ENCODE peak calls at places on chromosomes 2 and 18, in ten cellular contexts. One of them, this sample, is unnamed.
A peak's percentile ranks its signal among the peaks of the same experiment; 100 is the strongest.

GRCh38 chr2:11680901-11681721 is 11.1 kb upstream of the NTSR2 start:
- DNase-seq in CD4-positive, CD25-positive, alpha-beta regulatory T cell: no peak
- DNase-seq in omental fat pad: no peak
- DNase-seq in stimulated activated CD4-positive, alpha-beta T cell treated with anti-CD3 and anti-CD28 coated beads, Interleukin-2, amount 100 ng/mL, for 48 hours: no peak
- DNase-seq in NCI-H460: no peak
- DNase-seq in ecto neural progenitor cell: no peak
- DNase-seq in left cardiac atrium: no peak
- DNase-seq in activated CD8-positive, alpha-beta memory T cell treated with anti-CD3 and anti-CD28 coated beads, Interleukin-2, amount 10 ng/mL, durations not matched to agents 7 days and 5 days: no peak
- DNase-seq in foreskin fibroblast: no peak
- DNase-seq in retinal pigment epithelial cell: no peak
- DNase-seq in this sample: no peak

GRCh38 chr2:108184421-108184820 is 55.3 kb upstream of the SULT1C3 start:
- DNase-seq in foreskin fibroblast: peak; percentile 1
- DNase-seq in left cardiac atrium: no peak
- DNase-seq in omental fat pad: no peak
- DNase-seq in stimulated activated CD4-positive, alpha-beta T cell treated with anti-CD3 and anti-CD28 coated beads, Interleukin-2, amount 100 ng/mL, for 48 hours: no peak
- DNase-seq in retinal pigment epithelial cell: no peak
- DNase-seq in ecto neural progenitor cell: no peak
- DNase-seq in CD4-positive, CD25-positive, alpha-beta regulatory T cell: no peak
- DNase-seq in NCI-H460: peak; percentile 36
- DNase-seq in activated CD8-positive, alpha-beta memory T cell treated with anti-CD3 and anti-CD28 coated beads, Interleukin-2, amount 10 ng/mL, durations not matched to agents 7 days and 5 days: no peak
- DNase-seq in this sample: peak; percentile 69

GRCh38 chr2:109141727-109142283 is 12.8 kb downstream of the SH3RF3 start:
- DNase-seq in ecto neural progenitor cell: no peak
- DNase-seq in omental fat pad: no peak
- DNase-seq in left cardiac atrium: no peak
- DNase-seq in CD4-positive, CD25-positive, alpha-beta regulatory T cell: no peak
- DNase-seq in NCI-H460: no peak
- DNase-seq in stimulated activated CD4-positive, alpha-beta T cell treated with anti-CD3 and anti-CD28 coated beads, Interleukin-2, amount 100 ng/mL, for 48 hours: no peak
- DNase-seq in foreskin fibroblast: no peak
- DNase-seq in activated CD8-positive, alpha-beta memory T cell treated with anti-CD3 and anti-CD28 coated beads, Interleukin-2, amount 10 ng/mL, durations not matched to agents 7 days and 5 days: no peak
- DNase-seq in retinal pigment epithelial cell: no peak
- DNase-seq in this sample: no peak

GRCh38 chr2:43576983-43577892 is 18.6 kb downstream of the THADA start:
- DNase-seq in retinal pigment epithelial cell: no peak
- DNase-seq in stimulated activated CD4-positive, alpha-beta T cell treated with anti-CD3 and anti-CD28 coated beads, Interleukin-2, amount 100 ng/mL, for 48 hours: no peak
- DNase-seq in foreskin fibroblast: peak; percentile 79
- DNase-seq in CD4-positive, CD25-positive, alpha-beta regulatory T cell: peak; percentile 62
- DNase-seq in activated CD8-positive, alpha-beta memory T cell treated with anti-CD3 and anti-CD28 coated beads, Interleukin-2, amount 10 ng/mL, durations not matched to agents 7 days and 5 days: no peak
- DNase-seq in NCI-H460: peak; percentile 61
- DNase-seq in left cardiac atrium: no peak
- DNase-seq in ecto neural progenitor cell: no peak
- DNase-seq in omental fat pad: no peak
- DNase-seq in this sample: peak; percentile 77

GRCh38 chr2:96146881-96147592 is 1.8 kb upstream of the DUSP2 start:
- DNase-seq in omental fat pad: no peak
- DNase-seq in retinal pigment epithelial cell: peak; percentile 35
- DNase-seq in NCI-H460: no peak
- DNase-seq in stimulated activated CD4-positive, alpha-beta T cell treated with anti-CD3 and anti-CD28 coated beads, Interleukin-2, amount 100 ng/mL, for 48 hours: no peak
- DNase-seq in left cardiac atrium: no peak
- DNase-seq in activated CD8-positive, alpha-beta memory T cell treated with anti-CD3 and anti-CD28 coated beads, Interleukin-2, amount 10 ng/mL, durations not matched to agents 7 days and 5 days: no peak
- DNase-seq in ecto neural progenitor cell: no peak
- DNase-seq in foreskin fibroblast: no peak
- DNase-seq in CD4-positive, CD25-positive, alpha-beta regulatory T cell: no peak
- DNase-seq in this sample: no peak

GRCh38 chr2:55357164-55357563 is 62.5 kb downstream of the CCDC88A start:
- DNase-seq in CD4-positive, CD25-positive, alpha-beta regulatory T cell: no peak
- DNase-seq in ecto neural progenitor cell: no peak
- DNase-seq in left cardiac atrium: no peak
- DNase-seq in activated CD8-positive, alpha-beta memory T cell treated with anti-CD3 and anti-CD28 coated beads, Interleukin-2, amount 10 ng/mL, durations not matched to agents 7 days and 5 days: no peak
- DNase-seq in NCI-H460: no peak
- DNase-seq in foreskin fibroblast: no peak
- DNase-seq in retinal pigment epithelial cell: no peak
- DNase-seq in stimulated activated CD4-positive, alpha-beta T cell treated with anti-CD3 and anti-CD28 coated beads, Interleukin-2, amount 100 ng/mL, for 48 hours: no peak
- DNase-seq in omental fat pad: no peak
- DNase-seq in this sample: no peak

GRCh38 chr2:219299372-219299760 is 9.8 kb downstream of the PTPRN start:
- DNase-seq in retinal pigment epithelial cell: no peak
- DNase-seq in NCI-H460: no peak
- DNase-seq in stimulated activated CD4-positive, alpha-beta T cell treated with anti-CD3 and anti-CD28 coated beads, Interleukin-2, amount 100 ng/mL, for 48 hours: no peak
- DNase-seq in ecto neural progenitor cell: no peak
- DNase-seq in activated CD8-positive, alpha-beta memory T cell treated with anti-CD3 and anti-CD28 coated beads, Interleukin-2, amount 10 ng/mL, durations not matched to agents 7 days and 5 days: no peak
- DNase-seq in foreskin fibroblast: no peak
- DNase-seq in left cardiac atrium: no peak
- DNase-seq in omental fat pad: no peak
- DNase-seq in CD4-positive, CD25-positive, alpha-beta regulatory T cell: no peak
- DNase-seq in this sample: no peak

GRCh38 chr2:200496696-200497095 is 13.2 kb downstream of the KCTD18 start:
- DNase-seq in NCI-H460: no peak
- DNase-seq in ecto neural progenitor cell: no peak
- DNase-seq in activated CD8-positive, alpha-beta memory T cell treated with anti-CD3 and anti-CD28 coated beads, Interleukin-2, amount 10 ng/mL, durations not matched to agents 7 days and 5 days: no peak
- DNase-seq in left cardiac atrium: no peak
- DNase-seq in omental fat pad: no peak
- DNase-seq in retinal pigment epithelial cell: no peak
- DNase-seq in foreskin fibroblast: no peak
- DNase-seq in CD4-positive, CD25-positive, alpha-beta regulatory T cell: no peak
- DNase-seq in stimulated activated CD4-positive, alpha-beta T cell treated with anti-CD3 and anti-CD28 coated beads, Interleukin-2, amount 100 ng/mL, for 48 hours: no peak
- DNase-seq in this sample: no peak

GRCh38 chr18:10488022-10488421 is 33.6 kb downstream of the APCDD1 start:
- DNase-seq in CD4-positive, CD25-positive, alpha-beta regulatory T cell: no peak
- DNase-seq in NCI-H460: no peak
- DNase-seq in omental fat pad: no peak
- DNase-seq in stimulated activated CD4-positive, alpha-beta T cell treated with anti-CD3 and anti-CD28 coated beads, Interleukin-2, amount 100 ng/mL, for 48 hours: no peak
- DNase-seq in left cardiac atrium: no peak
- DNase-seq in activated CD8-positive, alpha-beta memory T cell treated with anti-CD3 and anti-CD28 coated beads, Interleukin-2, amount 10 ng/mL, durations not matched to agents 7 days and 5 days: no peak
- DNase-seq in retinal pigment epithelial cell: no peak
- DNase-seq in ecto neural progenitor cell: no peak
- DNase-seq in foreskin fibroblast: peak; percentile 83
- DNase-seq in this sample: no peak

GRCh38 chr2:9473308-9473984 is 905 bp upstream of the IAH1 start:
- DNase-seq in retinal pigment epithelial cell: no peak
- DNase-seq in stimulated activated CD4-positive, alpha-beta T cell treated with anti-CD3 and anti-CD28 coated beads, Interleukin-2, amount 100 ng/mL, for 48 hours: no peak
- DNase-seq in left cardiac atrium: no peak
- DNase-seq in omental fat pad: no peak
- DNase-seq in foreskin fibroblast: no peak
- DNase-seq in activated CD8-positive, alpha-beta memory T cell treated with anti-CD3 and anti-CD28 coated beads, Interleukin-2, amount 10 ng/mL, durations not matched to agents 7 days and 5 days: peak; percentile 54
- DNase-seq in ecto neural progenitor cell: peak; percentile 69
- DNase-seq in CD4-positive, CD25-positive, alpha-beta regulatory T cell: no peak
- DNase-seq in NCI-H460: no peak
- DNase-seq in this sample: no peak

GRCh38 chr2:216242365-216242764 is 129.9 kb downstream of the MARCHF4 start:
- DNase-seq in ecto neural progenitor cell: no peak
- DNase-seq in left cardiac atrium: no peak
- DNase-seq in activated CD8-positive, alpha-beta memory T cell treated with anti-CD3 and anti-CD28 coated beads, Interleukin-2, amount 10 ng/mL, durations not matched to agents 7 days and 5 days: no peak
- DNase-seq in omental fat pad: no peak
- DNase-seq in retinal pigment epithelial cell: no peak
- DNase-seq in NCI-H460: no peak
- DNase-seq in stimulated activated CD4-positive, alpha-beta T cell treated with anti-CD3 and anti-CD28 coated beads, Interleukin-2, amount 100 ng/mL, for 48 hours: no peak
- DNase-seq in foreskin fibroblast: no peak
- DNase-seq in CD4-positive, CD25-positive, alpha-beta regulatory T cell: no peak
- DNase-seq in this sample: no peak

GRCh38 chr2:12769492-12770105 is 52.9 kb downstream of the TRIB2 start:
- DNase-seq in CD4-positive, CD25-positive, alpha-beta regulatory T cell: no peak
- DNase-seq in ecto neural progenitor cell: no peak
- DNase-seq in stimulated activated CD4-positive, alpha-beta T cell treated with anti-CD3 and anti-CD28 coated beads, Interleukin-2, amount 100 ng/mL, for 48 hours: no peak
- DNase-seq in omental fat pad: no peak
- DNase-seq in activated CD8-positive, alpha-beta memory T cell treated with anti-CD3 and anti-CD28 coated beads, Interleukin-2, amount 10 ng/mL, durations not matched to agents 7 days and 5 days: no peak
- DNase-seq in left cardiac atrium: peak; percentile 79
- DNase-seq in NCI-H460: no peak
- DNase-seq in foreskin fibroblast: peak; percentile 50
- DNase-seq in retinal pigment epithelial cell: no peak
- DNase-seq in this sample: no peak

GRCh38 chr18:26103579-26103978 is 13.2 kb upstream of the SS18 start:
- DNase-seq in foreskin fibroblast: no peak
- DNase-seq in left cardiac atrium: no peak
- DNase-seq in ecto neural progenitor cell: no peak
- DNase-seq in retinal pigment epithelial cell: no peak
- DNase-seq in stimulated activated CD4-positive, alpha-beta T cell treated with anti-CD3 and anti-CD28 coated beads, Interleukin-2, amount 100 ng/mL, for 48 hours: peak; percentile 36
- DNase-seq in NCI-H460: no peak
- DNase-seq in omental fat pad: no peak
- DNase-seq in CD4-positive, CD25-positive, alpha-beta regulatory T cell: peak; percentile 14
- DNase-seq in activated CD8-positive, alpha-beta memory T cell treated with anti-CD3 and anti-CD28 coated beads, Interleukin-2, amount 10 ng/mL, durations not matched to agents 7 days and 5 days: peak; percentile 45
- DNase-seq in this sample: peak; percentile 65

GRCh38 chr2:8663997-8664396 is 17.9 kb upstream of the ID2 start:
- DNase-seq in NCI-H460: no peak
- DNase-seq in foreskin fibroblast: no peak
- DNase-seq in ecto neural progenitor cell: no peak
- DNase-seq in omental fat pad: no peak
- DNase-seq in retinal pigment epithelial cell: no peak
- DNase-seq in CD4-positive, CD25-positive, alpha-beta regulatory T cell: no peak
- DNase-seq in stimulated activated CD4-positive, alpha-beta T cell treated with anti-CD3 and anti-CD28 coated beads, Interleukin-2, amount 100 ng/mL, for 48 hours: no peak
- DNase-seq in activated CD8-positive, alpha-beta memory T cell treated with anti-CD3 and anti-CD28 coated beads, Interleukin-2, amount 10 ng/mL, durations not matched to agents 7 days and 5 days: no peak
- DNase-seq in left cardiac atrium: no peak
- DNase-seq in this sample: no peak

GRCh38 chr2:207951734-207952480 is 73.4 kb downstream of the PLEKHM3 start:
- DNase-seq in left cardiac atrium: no peak
- DNase-seq in NCI-H460: no peak
- DNase-seq in omental fat pad: no peak
- DNase-seq in foreskin fibroblast: no peak
- DNase-seq in retinal pigment epithelial cell: no peak
- DNase-seq in CD4-positive, CD25-positive, alpha-beta regulatory T cell: no peak
- DNase-seq in ecto neural progenitor cell: no peak
- DNase-seq in activated CD8-positive, alpha-beta memory T cell treated with anti-CD3 and anti-CD28 coated beads, Interleukin-2, amount 10 ng/mL, durations not matched to agents 7 days and 5 days: no peak
- DNase-seq in stimulated activated CD4-positive, alpha-beta T cell treated with anti-CD3 and anti-CD28 coated beads, Interleukin-2, amount 100 ng/mL, for 48 hours: no peak
- DNase-seq in this sample: no peak

GRCh38 chr2:70923378-70924015 is 12.2 kb upstream of the ATP6V1B1 start:
- DNase-seq in NCI-H460: no peak
- DNase-seq in omental fat pad: no peak
- DNase-seq in stimulated activated CD4-positive, alpha-beta T cell treated with anti-CD3 and anti-CD28 coated beads, Interleukin-2, amount 100 ng/mL, for 48 hours: no peak
- DNase-seq in activated CD8-positive, alpha-beta memory T cell treated with anti-CD3 and anti-CD28 coated beads, Interleukin-2, amount 10 ng/mL, durations not matched to agents 7 days and 5 days: no peak
- DNase-seq in ecto neural progenitor cell: peak; percentile 50
- DNase-seq in CD4-positive, CD25-positive, alpha-beta regulatory T cell: no peak
- DNase-seq in retinal pigment epithelial cell: no peak
- DNase-seq in foreskin fibroblast: no peak
- DNase-seq in left cardiac atrium: no peak
- DNase-seq in this sample: peak; percentile 48

GRCh38 chr2:216034065-216034464 is 20.7 kb upstream of the MREG start:
- DNase-seq in stimulated activated CD4-positive, alpha-beta T cell treated with anti-CD3 and anti-CD28 coated beads, Interleukin-2, amount 100 ng/mL, for 48 hours: peak; percentile 88
- DNase-seq in omental fat pad: peak; percentile 64
- DNase-seq in foreskin fibroblast: peak; percentile 79
- DNase-seq in NCI-H460: peak; percentile 48
- DNase-seq in ecto neural progenitor cell: peak; percentile 80
- DNase-seq in left cardiac atrium: peak; percentile 49
- DNase-seq in retinal pigment epithelial cell: no peak
- DNase-seq in activated CD8-positive, alpha-beta memory T cell treated with anti-CD3 and anti-CD28 coated beads, Interleukin-2, amount 10 ng/mL, durations not matched to agents 7 days and 5 days: peak; percentile 88
- DNase-seq in CD4-positive, CD25-positive, alpha-beta regulatory T cell: peak; percentile 74
- DNase-seq in this sample: peak; percentile 80

GRCh38 chr18:59379772-59380530 is 20.9 kb upstream of the LMAN1 start:
- DNase-seq in ecto neural progenitor cell: no peak
- DNase-seq in activated CD8-positive, alpha-beta memory T cell treated with anti-CD3 and anti-CD28 coated beads, Interleukin-2, amount 10 ng/mL, durations not matched to agents 7 days and 5 days: no peak
- DNase-seq in foreskin fibroblast: peak; percentile 67
- DNase-seq in NCI-H460: no peak
- DNase-seq in omental fat pad: no peak
- DNase-seq in left cardiac atrium: no peak
- DNase-seq in retinal pigment epithelial cell: no peak
- DNase-seq in stimulated activated CD4-positive, alpha-beta T cell treated with anti-CD3 and anti-CD28 coated beads, Interleukin-2, amount 100 ng/mL, for 48 hours: no peak
- DNase-seq in CD4-positive, CD25-positive, alpha-beta regulatory T cell: no peak
- DNase-seq in this sample: no peak

GRCh38 chr2:195595825-195596224 is 61.2 kb upstream of the SLC39A10 start:
- DNase-seq in omental fat pad: no peak
- DNase-seq in stimulated activated CD4-positive, alpha-beta T cell treated with anti-CD3 and anti-CD28 coated beads, Interleukin-2, amount 100 ng/mL, for 48 hours: no peak
- DNase-seq in CD4-positive, CD25-positive, alpha-beta regulatory T cell: no peak
- DNase-seq in NCI-H460: no peak
- DNase-seq in left cardiac atrium: no peak
- DNase-seq in ecto neural progenitor cell: no peak
- DNase-seq in foreskin fibroblast: no peak
- DNase-seq in retinal pigment epithelial cell: no peak
- DNase-seq in activated CD8-positive, alpha-beta memory T cell treated with anti-CD3 and anti-CD28 coated beads, Interleukin-2, amount 10 ng/mL, durations not matched to agents 7 days and 5 days: no peak
- DNase-seq in this sample: no peak

GRCh38 chr2:113157897-113158753 is 15.6 kb upstream of the PSD4 start:
- DNase-seq in omental fat pad: no peak
- DNase-seq in left cardiac atrium: no peak
- DNase-seq in retinal pigment epithelial cell: no peak
- DNase-seq in NCI-H460: peak; percentile 47
- DNase-seq in stimulated activated CD4-positive, alpha-beta T cell treated with anti-CD3 and anti-CD28 coated beads, Interleukin-2, amount 100 ng/mL, for 48 hours: no peak
- DNase-seq in foreskin fibroblast: peak; percentile 65
- DNase-seq in CD4-positive, CD25-positive, alpha-beta regulatory T cell: no peak
- DNase-seq in activated CD8-positive, alpha-beta memory T cell treated with anti-CD3 and anti-CD28 coated beads, Interleukin-2, amount 10 ng/mL, durations not matched to agents 7 days and 5 days: peak; percentile 18
- DNase-seq in ecto neural progenitor cell: peak; percentile 40
- DNase-seq in this sample: no peak

GRCh38 chr2:9364373-9364772 is 59.0 kb downstream of the ITGB1BP1 start:
- DNase-seq in CD4-positive, CD25-positive, alpha-beta regulatory T cell: no peak
- DNase-seq in activated CD8-positive, alpha-beta memory T cell treated with anti-CD3 and anti-CD28 coated beads, Interleukin-2, amount 10 ng/mL, durations not matched to agents 7 days and 5 days: no peak
- DNase-seq in left cardiac atrium: no peak
- DNase-seq in retinal pigment epithelial cell: no peak
- DNase-seq in ecto neural progenitor cell: no peak
- DNase-seq in stimulated activated CD4-positive, alpha-beta T cell treated with anti-CD3 and anti-CD28 coated beads, Interleukin-2, amount 100 ng/mL, for 48 hours: no peak
- DNase-seq in NCI-H460: no peak
- DNase-seq in foreskin fibroblast: no peak
- DNase-seq in omental fat pad: no peak
- DNase-seq in this sample: no peak